ENCODE peak calls at places on chromosomes 6 and 20, in five cellular contexts. D is CD8-positive, alpha-beta memory T cell; Z is SJCRH30; V is dorsolateral prefrontal cortex; S is pons. T is an unnamed sample.

GRCh38 chr20:35394271-35394670 is 17.5 kb downstream of the UQCC1 start:
- DNase-seq in D (no peak), Z (no peak), V (no peak), S (no peak), T (no peak)

GRCh38 chr6:55567558-55567957 is 11.4 kb downstream of the HMGCLL1 start:
- DNase-seq in D (no peak), Z (no peak), V (no peak), S (no peak), T (no peak)

GRCh38 chr20:59181936-59182335 is 18.3 kb downstream of the ZNF831 start:
- DNase-seq in D (no peak), Z (no peak), V (no peak), S (no peak), T (no peak)

GRCh38 chr20:40664891-40665290 is 24.1 kb downstream of the MAFB start:
- DNase-seq in D (no peak), Z (no peak), V (no peak), S (no peak), T (no peak)

GRCh38 chr6:101226677-101227135 is 166.8 kb upstream of the GRIK2 start:
- DNase-seq in D (no peak), Z (peak; percentile 67), V (no peak), S (no peak), T (peak; percentile 56)

GRCh38 chr6:118735320-118735719 is 83.9 kb upstream of the CEP85L start:
- DNase-seq in D (no peak), Z (peak; percentile 79), V (no peak), S (peak; percentile 44), T (peak; percentile 36)

GRCh38 chr20:14992071-14992654 is 654.8 kb upstream of the FLRT3 start:
- DNase-seq in D (no peak), Z (no peak), V (no peak), S (no peak), T (no peak)

GRCh38 chr6:79034865-79035264 is 43.2 kb downstream of the PHIP start:
- DNase-seq in D (no peak), Z (no peak), V (no peak), S (no peak), T (no peak)

GRCh38 chr6:100986921-100987320 is 105.8 kb upstream of the ASCC3 start:
- DNase-seq in D (no peak), Z (no peak), V (no peak), S (no peak), T (no peak)

GRCh38 chr20:3783068-3783489 is 1.8 kb upstream of the SPEF1 start:
- DNase-seq in D (peak; percentile 47), Z (no peak), V (no peak), S (no peak), T (no peak)

GRCh38 chr6:86142326-86142725 is 499.6 kb upstream of the SYNCRIP start:
- DNase-seq in D (no peak), Z (no peak), V (no peak), S (no peak), T (no peak)

GRCh38 chr6:17580518-17581048 is 19.5 kb upstream of the FAM8A1 start:
- DNase-seq in D (peak; percentile 48), Z (no peak), V (no peak), S (no peak), T (peak; percentile 70)

GRCh38 chr6:130778946-130779657 is 48.1 kb upstream of the SMLR1 start:
- DNase-seq in D (no peak), Z (no peak), V (no peak), S (no peak), T (no peak)

GRCh38 chr20:37406010-37406998 is 60.4 kb downstream of the SRC start:
- DNase-seq in D (no peak), Z (peak; percentile 80), V (peak; percentile 62), S (no peak), T (peak; percentile 66)

GRCh38 chr6:15796130-15796766 is 133.4 kb upstream of the DTNBP1 start:
- DNase-seq in D (no peak), Z (no peak), V (no peak), S (no peak), T (no peak)

GRCh38 chr20:835220-836045 is 1.9 kb downstream of the FAM110A start:
- DNase-seq in D (no peak), Z (peak; percentile 96), V (no peak), S (no peak), T (peak; percentile 24)